ENCODE peak calls at places on chromosomes 2 and 18, in nine cellular contexts. P, U, N, L, C, Y, A, R and B are unnamed samples.

GRCh38 chr2:121502246-121502645 is 28.4 kb upstream of the RNU4ATAC start:
- DNase-seq in P (no peak), U (no peak), N (no peak), L (no peak), C (no peak), Y (no peak), A (no peak), R (no peak), B (peak)

GRCh38 chr2:233082934-233083755 is 23.0 kb downstream of the INPP5D start:
- DNase-seq in P (no peak), U (no peak), N (no peak), L (no peak), C (peak), Y (no peak), A (no peak), R (peak), B (no peak)

GRCh38 chr2:49224426-49225010 is 70.2 kb upstream of the FSHR start:
- DNase-seq in P (no peak), U (no peak), N (peak), L (no peak), C (no peak), Y (peak), A (no peak), R (no peak), B (no peak)

GRCh38 chr2:216034065-216034464 is 20.7 kb upstream of the MREG start:
- DNase-seq in P (peak), U (peak), N (peak), L (peak), C (no peak), Y (peak), A (peak), R (peak), B (peak)

GRCh38 chr2:219125225-219125885 is 35.3 kb downstream of the NHEJ1 start:
- DNase-seq in P (no peak), U (no peak), N (peak), L (peak), C (peak), Y (peak), A (peak), R (peak), B (peak)

GRCh38 chr18:11990541-11990940 is 9.2 kb downstream of the IMPA2 start:
- DNase-seq in P (no peak), U (no peak), N (no peak), L (no peak), C (peak), Y (no peak), A (no peak), R (no peak), B (no peak)

GRCh38 chr2:20401495-20401855 is 45.4 kb upstream of the RHOB start:
- DNase-seq in P (no peak), U (no peak), N (no peak), L (no peak), C (peak), Y (no peak), A (no peak), R (no peak), B (no peak)

GRCh38 chr2:69050802-69051201 is 37.8 kb downstream of the ANTXR1 start:
- DNase-seq in P (no peak), U (no peak), N (no peak), L (no peak), C (no peak), Y (no peak), A (no peak), R (no peak), B (no peak)

GRCh38 chr18:76494541-76495403 is at the start of gene ZNF516:
- DNase-seq in P (peak), U (no peak), N (peak), L (no peak), C (no peak), Y (peak), A (peak), R (peak), B (peak)

GRCh38 chr2:207812058-207812857 is 42.6 kb upstream of the FZD5 start:
- DNase-seq in P (no peak), U (no peak), N (no peak), L (no peak), C (no peak), Y (no peak), A (no peak), R (no peak), B (no peak)

GRCh38 chr18:34576622-34577021 is 133.5 kb upstream of the DTNA start:
- DNase-seq in P (no peak), U (no peak), N (no peak), L (no peak), C (no peak), Y (no peak), A (no peak), R (no peak), B (no peak)

GRCh38 chr2:218569038-218569431 is 396 bp downstream of the CNOT9 start:
- DNase-seq in P (peak), U (no peak), N (peak), L (peak), C (peak), Y (peak), A (peak), R (peak), B (peak)

DNA sequence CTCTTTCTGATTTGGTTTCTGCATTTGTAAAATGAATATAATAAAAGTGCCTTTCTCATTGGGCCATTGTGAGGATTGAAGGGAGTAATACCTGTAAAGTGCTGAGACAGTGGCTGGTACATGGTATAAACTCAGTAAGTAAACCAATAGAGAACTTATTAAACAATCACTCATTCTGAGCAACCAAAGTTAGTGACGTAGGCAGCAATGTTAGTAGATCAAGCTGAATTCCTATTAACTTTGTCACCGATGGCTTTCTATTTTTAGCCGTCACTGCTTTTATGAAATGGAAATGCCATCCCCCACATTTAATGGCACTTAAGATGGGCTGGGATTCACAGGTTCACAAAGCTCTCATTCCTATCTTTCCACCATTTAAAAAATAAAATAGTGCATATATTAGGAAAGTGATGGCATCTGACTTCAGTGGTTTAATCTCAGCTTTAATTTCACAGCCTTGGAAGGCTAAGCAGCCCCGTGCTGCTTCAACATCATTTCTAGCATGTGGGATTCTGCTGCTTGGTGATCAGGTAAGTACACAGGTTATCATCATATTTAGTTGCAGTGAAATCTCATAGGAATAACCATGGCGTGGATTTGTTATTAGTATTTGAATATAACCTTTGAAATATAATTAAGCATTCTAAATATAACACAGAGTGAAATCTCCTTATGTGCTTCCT is 17.6 kb upstream of the PPP4R1 start:
- DNase-seq in P (no peak), U (no peak), N (no peak), L (peak), C (no peak), Y (no peak), A (no peak), R (no peak), B (no peak)
- H3K4me3 ChIP-seq in P (no peak), U (no peak), N (no peak), L (no peak), C (no peak), Y (no peak), A (no peak), R (no peak), B (no peak)

DNA sequence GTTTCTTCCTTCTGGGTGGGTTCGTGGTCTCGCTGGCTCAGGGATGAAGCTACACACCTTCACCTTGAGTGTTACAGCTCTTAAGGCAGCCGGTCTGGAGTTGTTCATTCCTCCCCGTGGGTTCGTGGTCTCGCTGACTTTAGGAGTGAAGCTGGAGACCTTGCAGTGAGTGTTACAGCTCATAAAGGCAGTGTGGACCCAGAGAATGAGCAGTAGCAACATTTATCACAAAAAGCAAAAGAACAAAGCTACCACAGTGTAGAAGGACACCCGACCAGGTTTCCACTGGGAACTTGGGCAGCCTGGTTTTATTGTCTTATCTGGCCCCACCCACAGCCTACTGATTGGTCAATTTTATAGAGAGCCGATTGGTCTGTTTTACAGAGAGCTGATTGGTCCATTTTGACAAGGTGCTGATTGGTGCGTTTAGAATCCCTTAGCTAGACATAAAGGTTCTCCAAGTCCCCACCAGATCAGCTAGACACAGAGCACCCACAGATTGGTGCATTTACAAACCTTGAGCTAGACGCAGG is 20.2 kb upstream of the ROCK1 start:
- DNase-seq in P (no peak), U (no peak), N (no peak), L (no peak), C (no peak), Y (no peak), A (no peak), R (no peak), B (no peak)
- TF ChIP-seq POLR2A in P (no peak), U (no peak), N (no peak), L (no peak), C (no peak), Y (no peak), A (no peak), R (no peak), B (no peak)

GRCh38 chr2:57453929-57454328 is 592.7 kb upstream of the VRK2 start:
- DNase-seq in P (no peak), U (no peak), N (no peak), L (no peak), C (no peak), Y (no peak), A (no peak), R (no peak), B (no peak)
- TF ChIP-seq CTCF in P (no peak), U (no peak), N (no peak), L (no peak), C (no peak), Y (no peak), A (no peak), R (peak), B (no peak)

DNA sequence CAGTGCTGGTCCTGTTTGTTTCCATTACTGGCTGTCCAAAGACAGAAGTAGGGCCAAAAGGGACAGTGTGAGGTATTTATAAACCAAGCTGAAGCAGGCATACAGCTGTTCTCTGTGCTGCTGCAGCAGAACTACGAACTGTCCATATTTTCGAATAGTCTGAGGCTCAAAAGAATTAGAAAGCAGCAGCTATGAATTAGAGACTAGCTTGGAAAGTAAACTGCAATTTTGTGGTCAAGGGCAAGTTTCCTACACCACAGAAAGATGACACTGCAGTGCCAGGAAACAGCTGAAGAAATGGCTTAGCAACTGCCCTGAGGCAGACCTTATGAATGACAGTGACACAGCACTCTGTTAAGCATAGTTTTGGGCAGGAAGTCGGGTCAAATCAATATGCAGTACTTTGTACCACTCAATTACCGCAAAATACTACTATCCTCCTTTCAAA is 125.3 kb downstream of the TMEM131 start:
- DNase-seq in P (no peak), U (no peak), N (no peak), L (peak), C (no peak), Y (no peak), A (no peak), R (peak), B (peak)
- H3K4me3 ChIP-seq in P (no peak), U (no peak), N (no peak), L (no peak), C (no peak), Y (no peak), A (no peak), R (no peak), B (peak)

GRCh38 chr2:58240938-58241755 is at the start of gene FANCL:
- DNase-seq in P (peak), U (peak), N (peak), L (peak), C (peak), Y (peak), A (peak), R (peak), B (peak)
- TF ChIP-seq POLR2A in P (peak), U (peak), N (no peak), L (peak), C (no peak), Y (peak), A (peak), R (peak), B (no peak)